ENCODE peak calls at places on chromosomes 5 and 9, in eight cellular contexts. J, V, I, A, T, N, F and X are unnamed samples.

GRCh38 chr5:146048994-146049703 is 56.2 kb downstream of the PLAC8L1 start:
- DNase-seq in J (peak), V (peak), I (peak), A (no peak), T (peak), N (peak), F (peak), X (no peak)

GRCh38 chr5:139212484-139212883 is 14.3 kb upstream of the SIL1 start:
- DNase-seq in J (no peak), V (no peak), I (no peak), A (peak), T (no peak), N (no peak), F (no peak), X (no peak)

GRCh38 chr9:109974143-109974917 is 194.3 kb downstream of the PALM2AKAP2 start:
- DNase-seq in J (no peak), V (no peak), I (no peak), A (peak), T (no peak), N (no peak), F (no peak), X (peak)

GRCh38 chr9:120490888-120491595 is 88.9 kb downstream of the CDK5RAP2 start:
- DNase-seq in J (no peak), V (peak), I (no peak), A (no peak), T (no peak), N (no peak), F (no peak), X (no peak)

GRCh38 chr5:150945947-150946346 is 41.2 kb upstream of the ZNF300 start:
- DNase-seq in J (no peak), V (peak), I (no peak), A (no peak), T (no peak), N (no peak), F (no peak), X (no peak)

GRCh38 chr9:124664143-124664542 is 107.0 kb downstream of the NR6A1 start:
- DNase-seq in J (no peak), V (peak), I (no peak), A (no peak), T (no peak), N (no peak), F (no peak), X (no peak)

GRCh38 chr5:156764149-156764548 is 85.9 kb upstream of the PPP1R2B start:
- DNase-seq in J (no peak), V (peak), I (no peak), A (no peak), T (no peak), N (no peak), F (no peak), X (no peak)

GRCh38 chr9:13580760-13581159 is 301.3 kb upstream of the MPDZ start:
- DNase-seq in J (no peak), V (no peak), I (no peak), A (no peak), T (no peak), N (no peak), F (no peak), X (no peak)

GRCh38 chr9:4417578-4418325 is 72.5 kb upstream of the SLC1A1 start:
- DNase-seq in J (no peak), V (peak), I (no peak), A (no peak), T (no peak), N (no peak), F (peak), X (no peak)

GRCh38 chr9:99445377-99445891 is 223.4 kb downstream of the SEC61B start:
- DNase-seq in J (peak), V (peak), I (no peak), A (no peak), T (no peak), N (peak), F (peak), X (no peak)

GRCh38 chr9:7963026-7963425 is 163.4 kb upstream of the DMAC1 start:
- DNase-seq in J (no peak), V (no peak), I (no peak), A (no peak), T (no peak), N (no peak), F (no peak), X (no peak)

GRCh38 chr5:68319316-68320093 is 103.9 kb downstream of the PIK3R1 start:
- DNase-seq in J (peak), V (peak), I (no peak), A (no peak), T (no peak), N (peak), F (peak), X (no peak)

GRCh38 chr5:177471610-177472356 is 1.7 kb downstream of the DBN1 start:
- DNase-seq in J (peak), V (peak), I (no peak), A (no peak), T (no peak), N (no peak), F (no peak), X (no peak)

GRCh38 chr5:171365351-171365750 is 22.3 kb upstream of the NPM1 start:
- DNase-seq in J (peak), V (peak), I (no peak), A (no peak), T (no peak), N (peak), F (no peak), X (no peak)

GRCh38 chr9:109238677-109239076 is 71.6 kb upstream of the FRRS1L start:
- DNase-seq in J (no peak), V (no peak), I (no peak), A (no peak), T (no peak), N (peak), F (peak), X (no peak)

DNA sequence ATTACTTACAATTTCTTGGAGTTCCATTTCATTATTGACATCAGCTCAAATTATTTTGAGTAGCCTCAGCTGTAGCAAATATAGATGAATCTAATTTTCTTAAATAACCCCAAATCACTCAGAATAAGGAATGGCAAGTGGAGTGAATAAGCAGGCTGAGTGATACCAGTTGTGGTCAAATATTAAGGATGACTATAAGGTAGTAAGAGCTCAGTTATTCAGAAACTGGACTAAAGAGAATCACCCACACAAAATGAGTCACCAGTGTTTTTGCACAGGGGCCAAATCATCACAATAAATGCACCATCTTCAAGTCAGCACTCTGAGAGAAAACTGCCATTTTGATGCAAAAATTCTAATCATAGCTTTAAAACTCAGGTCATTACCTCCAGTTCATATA is 128.9 kb upstream of the TARS1 start:
- DNase-seq in J (peak), V (peak), I (peak), A (no peak), T (no peak), N (peak), F (peak), X (no peak)
- H3K4me3 ChIP-seq in J (no peak), V (no peak), I (no peak), A (no peak), T (no peak), N (no peak), F (no peak), X (no peak)

DNA sequence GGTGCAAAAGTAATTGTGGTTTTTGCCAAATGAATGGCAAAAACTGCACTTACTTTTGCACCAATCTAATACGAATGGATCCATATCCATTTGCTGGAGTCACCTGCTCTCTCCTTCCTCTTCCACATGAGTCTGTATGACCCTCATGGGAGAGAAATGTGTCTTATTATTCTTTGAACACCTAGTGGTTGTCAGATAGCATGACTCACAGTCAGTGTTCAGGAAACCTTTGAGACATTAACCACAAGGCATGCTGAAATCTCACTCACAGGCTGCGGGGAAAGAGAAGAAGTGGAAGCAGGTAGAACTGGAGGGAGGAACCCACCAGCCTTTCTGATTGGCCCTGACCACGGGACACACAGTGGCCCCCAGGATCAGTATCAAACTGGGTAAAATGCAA is 222.8 kb upstream of the KLF4 start:
- DNase-seq in J (peak), V (peak), I (peak), A (no peak), T (no peak), N (peak), F (peak), X (no peak)
- TF ChIP-seq CTCF in J (peak), V (peak), I (peak), A (peak), T (no peak), N (no peak), F (no peak), X (no peak)

DNA sequence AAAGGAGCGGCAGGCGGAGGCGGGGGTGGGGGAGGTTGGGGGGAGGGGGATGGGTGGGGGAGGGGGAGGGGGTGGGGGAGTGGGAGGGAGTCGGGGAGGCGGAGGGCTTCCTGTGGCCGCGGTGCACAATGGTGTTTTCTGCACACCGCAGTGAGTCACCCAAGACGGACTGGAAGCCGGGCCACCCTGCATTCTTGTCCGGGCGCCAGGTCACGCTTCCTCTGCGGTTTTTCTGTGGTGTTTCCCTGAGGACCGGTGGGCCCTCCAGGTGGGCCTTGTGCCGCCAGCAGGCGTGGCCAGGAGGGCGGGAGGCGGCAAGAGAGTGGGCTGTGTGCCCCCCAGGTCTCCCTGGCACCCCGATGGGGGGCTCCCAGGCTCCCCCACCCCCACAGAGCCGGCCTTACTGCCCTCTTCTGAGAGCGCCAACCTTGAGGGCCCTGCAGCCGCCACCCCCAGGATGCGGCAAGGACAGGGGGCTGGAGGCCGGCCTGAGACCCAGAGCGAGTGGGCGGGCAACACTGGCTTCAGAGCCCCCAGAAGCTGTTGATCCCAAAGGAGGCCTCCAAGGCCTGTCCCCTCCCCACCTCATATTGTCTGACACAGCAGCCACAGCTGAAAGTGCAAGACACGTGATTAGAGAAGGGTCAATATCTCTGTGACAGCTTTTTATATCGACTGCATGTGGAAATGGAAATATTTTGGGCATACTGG is 11.1 kb downstream of the EXD3 start:
- DNase-seq in J (peak), V (peak), I (peak), A (peak), T (peak), N (peak), F (peak), X (peak)
- H3K4me3 ChIP-seq in J (peak), V (no peak), I (peak), A (no peak), T (no peak), N (peak), F (no peak), X (no peak)

GRCh38 chr9:1729631-1730030 is 285.5 kb upstream of the SMARCA2 start:
- DNase-seq in J (no peak), V (no peak), I (no peak), A (no peak), T (no peak), N (no peak), F (no peak), X (no peak)

GRCh38 chr9:1732670-1733069 is 282.5 kb upstream of the SMARCA2 start:
- DNase-seq in J (no peak), V (peak), I (no peak), A (no peak), T (no peak), N (peak), F (no peak), X (no peak)

GRCh38 chr9:1722404-1722803 is 292.7 kb upstream of the SMARCA2 start:
- DNase-seq in J (no peak), V (no peak), I (no peak), A (no peak), T (no peak), N (peak), F (peak), X (no peak)

GRCh38 chr9:1723616-1724015 is 291.5 kb upstream of the SMARCA2 start:
- DNase-seq in J (no peak), V (no peak), I (no peak), A (no peak), T (no peak), N (no peak), F (no peak), X (no peak)

DNA sequence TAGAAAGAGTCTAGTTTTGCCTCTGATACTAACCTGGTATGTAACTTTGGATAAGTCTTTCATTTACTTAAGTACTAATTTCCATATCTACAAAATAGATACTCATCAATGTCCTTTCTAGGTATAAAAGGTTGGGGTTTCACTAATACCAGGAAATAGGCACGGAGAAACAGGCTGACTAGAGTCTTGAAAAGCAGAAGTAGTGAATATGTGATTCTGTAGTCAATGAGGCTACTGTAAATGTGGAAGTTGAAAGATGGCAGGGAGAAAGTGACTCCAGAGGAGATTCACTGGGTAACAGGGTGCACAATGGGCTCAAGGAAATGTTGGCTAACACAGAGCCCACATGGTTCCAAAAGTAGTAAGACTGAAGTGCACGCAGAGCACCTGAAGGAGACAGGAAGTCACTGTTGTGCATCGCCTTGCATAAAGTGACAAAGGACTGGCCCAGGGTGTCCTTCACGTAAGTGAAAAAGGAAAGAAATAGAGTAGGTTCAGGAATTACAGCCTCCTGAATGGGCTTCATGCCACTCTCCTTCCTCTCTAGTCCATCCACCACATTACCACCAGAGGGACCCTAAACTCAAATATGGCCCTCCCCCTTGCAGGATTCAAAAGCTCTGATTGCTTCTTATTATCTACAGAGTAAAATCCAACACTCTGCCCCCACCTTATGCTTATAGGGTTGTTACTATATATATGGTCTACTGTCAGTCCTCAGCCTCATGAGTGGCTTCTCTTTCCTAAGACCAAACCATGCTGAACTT is 288.0 kb upstream of the SMARCA2 start:
- DNase-seq in J (no peak), V (no peak), I (no peak), A (no peak), T (no peak), N (no peak), F (no peak), X (no peak)
- TF ChIP-seq CTCF in J (no peak), V (no peak), I (no peak), A (no peak), T (no peak), N (no peak), F (no peak), X (no peak)

GRCh38 chr9:71758785-71759184 is 9.5 kb downstream of the CEMIP2 start:
- DNase-seq in J (no peak), V (no peak), I (peak), A (no peak), T (no peak), N (peak), F (peak), X (no peak)

GRCh38 chr9:71756753-71757152 is 11.6 kb downstream of the CEMIP2 start:
- DNase-seq in J (no peak), V (no peak), I (no peak), A (no peak), T (no peak), N (no peak), F (no peak), X (no peak)

GRCh38 chr9:71755869-71756268 is 12.4 kb downstream of the CEMIP2 start:
- DNase-seq in J (no peak), V (no peak), I (no peak), A (no peak), T (no peak), N (no peak), F (no peak), X (no peak)

GRCh38 chr9:71760901-71761300 is 7.4 kb downstream of the CEMIP2 start:
- DNase-seq in J (no peak), V (no peak), I (no peak), A (no peak), T (no peak), N (peak), F (no peak), X (no peak)

DNA sequence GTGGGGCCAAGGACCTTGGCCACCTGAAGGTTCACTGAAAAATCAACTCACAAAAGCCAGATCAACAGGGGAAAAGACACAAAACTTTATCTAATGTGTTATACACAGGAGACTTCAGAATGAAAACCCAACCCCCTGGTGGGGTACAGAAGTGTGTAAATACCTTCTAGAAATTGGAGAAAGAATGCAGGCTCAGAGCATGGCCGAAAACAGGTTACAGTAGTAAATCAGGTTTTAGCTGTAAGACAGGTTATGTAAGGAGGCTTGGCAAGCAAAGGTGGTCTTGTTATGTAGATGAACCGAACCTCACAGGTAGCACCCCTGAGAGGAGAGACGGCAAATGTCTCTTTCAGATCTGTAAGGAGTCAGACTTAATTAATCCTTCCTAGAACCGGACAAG is 10.0 kb downstream of the CEMIP2 start:
- DNase-seq in J (no peak), V (no peak), I (no peak), A (no peak), T (no peak), N (no peak), F (no peak), X (no peak)
- H3K4me3 ChIP-seq in J (no peak), V (no peak), I (no peak), A (no peak), T (peak), N (no peak), F (no peak), X (peak)

GRCh38 chr5:79108792-79109191 is 2.8 kb upstream of the BHMT start:
- DNase-seq in J (no peak), V (no peak), I (no peak), A (no peak), T (no peak), N (no peak), F (no peak), X (no peak)

GRCh38 chr5:79107020-79107796 is 4.4 kb upstream of the BHMT start:
- DNase-seq in J (no peak), V (peak), I (no peak), A (no peak), T (peak), N (no peak), F (no peak), X (no peak)

GRCh38 chr5:79111960-79112702 is 522 bp downstream of the BHMT start:
- DNase-seq in J (no peak), V (no peak), I (no peak), A (no peak), T (no peak), N (no peak), F (no peak), X (no peak)

GRCh38 chr5:79111387-79111959 is at the start of gene BHMT:
- DNase-seq in J (no peak), V (no peak), I (no peak), A (no peak), T (no peak), N (no peak), F (no peak), X (no peak)

DNA sequence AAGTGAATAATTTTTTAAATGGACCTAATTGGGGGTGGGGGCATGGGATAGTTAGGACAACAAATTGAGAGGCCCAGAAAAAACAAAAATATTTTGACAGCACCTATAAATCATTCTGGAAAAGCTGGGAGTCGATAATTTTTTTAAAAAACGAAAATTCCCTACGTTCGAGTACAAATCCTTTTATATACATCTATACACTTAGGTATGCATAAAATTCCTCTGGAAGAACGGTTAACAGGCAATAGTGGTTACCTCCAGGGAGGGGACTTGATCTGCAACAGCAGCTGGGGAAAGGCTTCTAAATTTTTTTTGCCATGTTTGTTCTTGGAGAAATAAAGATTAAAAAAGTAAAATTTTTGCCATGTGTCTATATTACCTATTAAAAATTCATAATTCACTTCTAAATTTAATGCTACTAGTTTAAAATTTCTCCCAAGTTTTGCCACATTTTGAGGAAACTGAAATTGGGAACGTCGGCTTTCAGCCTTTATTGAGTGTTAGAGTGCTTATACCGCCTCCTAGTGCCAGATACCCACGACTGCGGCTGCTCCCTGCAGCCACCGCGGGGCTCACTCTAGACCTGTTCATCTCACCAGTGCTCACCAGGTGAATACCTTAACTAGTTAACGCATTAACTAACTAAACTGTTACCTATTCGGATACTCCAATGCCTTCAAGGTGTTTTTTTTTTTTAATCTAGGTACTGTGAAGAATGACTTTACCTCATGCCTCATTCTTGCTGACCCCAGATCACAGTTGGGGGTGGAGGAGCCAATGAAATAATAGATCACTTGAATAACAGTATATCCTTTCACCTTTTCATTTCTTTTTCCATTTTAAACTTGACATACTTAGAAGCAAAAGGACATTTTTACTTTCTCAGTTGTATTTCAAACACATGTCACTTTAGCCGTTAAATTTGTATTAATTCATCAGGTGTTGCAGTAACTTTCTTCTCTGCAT is 1.8 kb upstream of the BHMT start:
- DNase-seq in J (no peak), V (no peak), I (peak), A (no peak), T (no peak), N (peak), F (no peak), X (no peak)
- TF ChIP-seq CTCF in J (peak), V (peak), I (peak), A (peak), T (no peak), N (peak), F (peak), X (peak)